ENCODE peak calls at places on chromosome 5, in five cellular contexts. C, K, P, E and I are unnamed samples.

GRCh38 chr5:175328687-175329086 is 115.3 kb downstream of the DRD1 start:
- DNase-seq in C (no peak), K (no peak), P (no peak), E (no peak), I (no peak)

GRCh38 chr5:176891331-176891958 is 7.7 kb downstream of the HK3 start:
- DNase-seq in C (no peak), K (no peak), P (no peak), E (no peak), I (no peak)

GRCh38 chr5:93596676-93597441 is 13.8 kb downstream of the NR2F1 start:
- DNase-seq in C (peak), K (no peak), P (no peak), E (peak), I (no peak)

GRCh38 chr5:55914141-55914413 is 62.9 kb downstream of the IL31RA start:
- DNase-seq in C (no peak), K (no peak), P (no peak), E (no peak), I (no peak)

GRCh38 chr5:111454198-111454606 is 58.1 kb downstream of the STARD4 start:
- DNase-seq in C (no peak), K (peak), P (no peak), E (no peak), I (no peak)

GRCh38 chr5:43702815-43703214 is 99.8 kb downstream of the NNT start:
- DNase-seq in C (no peak), K (peak), P (peak), E (no peak), I (peak)

GRCh38 chr5:137659209-137659608 is 76.7 kb downstream of the KLHL3 start:
- DNase-seq in C (no peak), K (no peak), P (no peak), E (no peak), I (no peak)

GRCh38 chr5:119031905-119032304 is 39.0 kb upstream of the DMXL1 start:
- DNase-seq in C (peak), K (no peak), P (no peak), E (peak), I (no peak)

GRCh38 chr5:125835293-125836172 is 587.7 kb upstream of the GRAMD2B start:
- DNase-seq in C (no peak), K (peak), P (peak), E (peak), I (peak)

GRCh38 chr5:149935431-149935901 is 9.1 kb downstream of the PDE6A start:
- DNase-seq in C (no peak), K (no peak), P (no peak), E (no peak), I (no peak)

GRCh38 chr5:149932445-149933350 is 11.9 kb downstream of the PDE6A start:
- DNase-seq in C (no peak), K (no peak), P (no peak), E (no peak), I (peak)

GRCh38 chr5:149931992-149932436 is 12.6 kb downstream of the PDE6A start:
- DNase-seq in C (no peak), K (no peak), P (no peak), E (no peak), I (no peak)

GRCh38 chr5:149930060-149930753 is 14.4 kb downstream of the PDE6A start:
- DNase-seq in C (no peak), K (peak), P (no peak), E (no peak), I (peak)

DNA sequence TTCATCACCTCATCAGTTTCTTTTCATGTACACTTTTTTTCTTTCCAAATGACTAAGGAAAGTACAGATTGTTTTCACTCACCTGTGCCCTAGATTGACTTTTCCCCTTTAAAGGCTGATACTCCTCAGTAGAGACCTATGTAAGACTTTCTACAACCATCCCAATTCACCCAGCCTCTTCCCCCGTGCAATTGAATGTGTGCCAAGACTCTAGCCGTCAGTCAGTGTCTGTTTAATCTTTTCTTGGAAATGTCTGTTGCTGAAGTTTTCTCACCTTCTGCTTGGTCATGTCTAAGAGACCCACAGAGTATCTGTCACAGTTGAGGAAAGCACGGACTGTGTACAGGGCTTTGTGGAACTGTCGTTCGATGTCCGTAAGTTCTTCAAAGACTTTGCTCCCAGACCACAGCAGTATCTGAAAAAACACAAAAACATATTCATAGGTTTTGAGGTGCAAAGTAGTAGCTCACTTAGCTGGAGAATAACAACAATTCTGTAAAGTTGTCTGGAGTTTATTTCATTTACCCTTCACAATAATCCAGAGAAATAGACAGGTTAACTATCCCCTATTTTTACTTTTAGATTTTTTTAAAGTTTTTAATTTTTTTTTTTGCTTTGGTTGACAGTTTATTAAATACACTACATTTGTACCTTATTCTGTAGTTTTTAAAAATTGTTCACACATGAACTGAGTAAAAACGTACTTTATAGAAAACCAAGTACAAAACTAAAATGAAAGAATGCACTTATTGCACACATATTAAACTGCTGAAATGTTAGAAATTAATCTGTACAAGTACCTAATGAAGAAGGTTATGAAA is 13.6 kb downstream of the PDE6A start:
- DNase-seq in C (peak), K (no peak), P (no peak), E (no peak), I (no peak)
- TF ChIP-seq CTCF in C (no peak), K (no peak), P (no peak), E (no peak), I (no peak)

DNA sequence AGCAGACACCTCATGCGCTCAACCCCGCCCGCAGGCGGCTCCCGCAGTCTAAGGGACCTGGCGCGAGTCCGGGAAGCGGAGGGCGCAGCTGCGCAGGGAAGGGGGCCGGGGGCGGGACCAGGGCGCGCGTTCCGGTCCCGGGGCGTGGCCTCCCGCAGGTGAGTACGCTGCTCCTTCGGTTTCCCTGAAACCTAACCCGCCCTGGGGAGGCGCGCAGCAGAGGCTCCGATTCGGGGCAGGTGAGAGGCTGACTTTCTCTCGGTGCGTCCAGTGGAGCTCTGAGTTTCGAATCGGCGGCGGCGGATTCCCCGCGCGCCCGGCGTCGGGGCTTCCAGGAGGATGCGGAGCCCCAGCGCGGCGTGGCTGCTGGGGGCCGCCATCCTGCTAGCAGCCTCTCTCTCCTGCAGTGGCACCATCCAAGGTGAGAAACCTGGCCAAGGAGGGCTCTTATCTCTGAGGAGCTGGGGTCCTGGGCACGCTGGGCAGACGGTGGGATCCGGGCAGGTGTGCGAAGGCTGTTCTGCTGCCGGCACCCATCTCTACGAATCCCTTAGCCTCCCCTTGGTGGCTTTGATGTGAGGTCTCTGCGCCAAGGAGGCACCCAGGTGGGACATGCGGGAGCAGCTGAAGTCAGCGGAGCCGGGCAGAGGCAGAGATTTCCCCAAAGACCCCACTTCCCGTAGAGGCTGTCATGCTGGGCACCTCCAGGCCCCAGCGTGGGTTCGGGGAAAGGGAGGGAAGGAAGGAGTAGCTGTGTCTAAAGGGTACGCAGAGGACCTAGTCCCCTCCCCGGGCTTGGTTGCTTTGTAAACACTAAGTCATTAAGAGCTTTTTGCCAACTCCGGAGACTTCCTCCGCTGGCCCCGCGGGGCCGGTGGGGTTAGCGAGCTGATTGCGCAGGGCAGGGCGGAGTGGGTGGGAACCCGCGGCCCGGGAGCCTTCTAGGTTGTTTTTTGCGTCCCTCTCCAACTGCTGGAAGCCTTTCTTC is at the start of gene F2RL1:
- DNase-seq in C (peak), K (peak), P (peak), E (peak), I (peak)
- H3K4me3 ChIP-seq in C (peak), K (peak), P (peak), E (peak), I (peak)

DNA sequence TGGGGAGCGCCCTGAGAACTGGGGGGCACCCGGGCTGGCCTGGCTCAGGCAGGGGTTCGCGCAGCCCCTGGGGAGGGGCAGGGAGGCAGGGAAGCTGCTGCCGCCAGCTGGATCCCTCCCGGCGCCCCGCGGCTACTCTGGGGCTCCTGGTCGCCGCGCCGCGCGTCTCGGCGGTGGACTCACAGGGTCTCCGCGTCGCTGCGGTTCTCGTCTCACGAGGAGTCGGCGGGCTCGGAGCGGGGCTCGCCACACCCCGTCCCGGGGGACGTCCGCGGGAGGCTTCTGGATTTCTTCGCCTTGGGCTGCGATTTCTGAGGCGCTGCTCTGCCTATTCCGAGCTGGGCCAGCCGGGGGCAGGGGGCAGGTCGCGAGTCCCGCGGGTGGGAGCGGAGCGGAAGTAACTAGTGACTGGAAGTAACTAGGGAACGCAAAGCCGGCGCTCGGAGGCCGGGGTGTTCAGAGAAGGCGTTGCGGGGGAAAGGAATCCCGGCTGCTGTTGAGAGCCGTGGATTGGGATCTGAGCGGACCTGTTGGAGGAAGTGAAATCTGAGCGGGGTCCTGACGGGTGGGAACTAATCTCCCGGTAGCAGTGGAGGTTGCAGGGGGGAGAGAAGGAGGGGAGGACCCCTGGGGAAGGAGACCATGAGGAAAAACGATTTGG is 509 bp downstream of the CYSTM1 start:
- DNase-seq in C (peak), K (peak), P (peak), E (no peak), I (peak)
- TF ChIP-seq CTCF in C (peak), K (peak), P (peak), E (no peak), I (peak)

DNA sequence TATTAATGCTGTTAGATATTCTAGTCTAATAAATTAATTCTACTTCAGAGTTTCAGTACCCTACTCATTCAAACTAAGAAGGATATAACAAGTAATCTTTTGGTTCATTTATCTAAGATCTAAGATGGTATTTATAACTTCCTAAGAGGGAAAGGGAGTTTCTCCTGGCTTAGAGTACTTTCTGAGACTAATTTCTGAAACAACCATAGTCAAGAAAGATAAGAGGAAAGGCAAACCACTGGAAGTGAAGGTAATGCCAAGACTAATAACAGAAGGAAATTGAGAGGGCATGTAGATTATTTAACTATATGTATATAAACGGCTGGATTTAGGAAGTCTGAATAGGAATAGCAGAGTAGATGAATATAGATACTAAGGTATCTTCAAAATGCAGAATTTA is 112.4 kb upstream of the ACOT12 start:
- DNase-seq in C (no peak), K (no peak), P (no peak), E (no peak), I (no peak)
- H3K4me3 ChIP-seq in C (no peak), K (no peak), P (no peak), E (no peak), I (no peak)

GRCh38 chr5:140239939-140240700 is 62.8 kb downstream of the PFDN1 start:
- DNase-seq in C (peak), K (peak), P (peak), E (no peak), I (peak)
- TF ChIP-seq CTCF in C (peak), K (peak), P (peak), E (no peak), I (peak)

DNA sequence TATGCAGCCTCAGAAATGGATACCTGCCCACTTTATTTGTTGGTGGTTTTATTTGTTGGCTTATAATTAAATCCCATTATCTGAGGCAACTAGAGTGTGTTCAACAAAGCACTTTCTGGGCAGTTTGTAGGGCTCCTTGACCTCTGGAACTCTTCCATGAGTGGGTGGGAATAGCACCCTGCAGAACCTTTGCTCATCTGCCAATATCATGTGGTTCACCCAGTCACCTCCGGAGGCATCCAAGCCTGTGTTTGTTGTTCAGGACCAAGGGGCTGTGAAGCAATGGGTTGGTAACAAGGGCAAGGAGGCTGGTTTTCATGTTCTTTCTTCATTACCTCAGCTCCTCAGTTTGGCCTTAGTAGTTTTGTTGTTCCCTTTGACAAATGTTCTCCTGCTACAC is 314.0 kb downstream of the NDUFS4 start:
- DNase-seq in C (peak), K (no peak), P (peak), E (no peak), I (peak)
- H3K4me3 ChIP-seq in C (no peak), K (no peak), P (no peak), E (no peak), I (no peak)